ENCODE peak calls at places on chromosomes 5 and 9, in nine cellular contexts. J is GM23248; Z is amniotic stem cell; D is right atrium auricular region; M is kidney epithelial cell; L is mesenchymal stem cell; P is activated gamma-delta T cell treated with Interleukin-2 at 50 U/mL for 16 hours; X is stimulated activated CD8-positive, alpha-beta memory T cell treated with anti-CD3 and anti-CD28 coated beads, Interleukin-4, amount 100 ng/mL, for 24 hours; R is Caco-2. S is an unnamed sample.

GRCh38 chr9:72290311-72290710 is 74.7 kb downstream of the ZFAND5 start:
- DNase-seq in J (no peak), Z (no peak), D (no peak), M (no peak), L (no peak), P (no peak), X (no peak), R (no peak), S (no peak)

GRCh38 chr9:81861644-81862043 is 66.6 kb upstream of the SPATA31D4 start:
- DNase-seq in J (peak), Z (peak), D (no peak), M (no peak), L (peak), P (no peak), X (no peak), R (no peak), S (no peak)

GRCh38 chr9:83707768-83708514 is at the start of gene UBQLN1:
- DNase-seq in J (peak), Z (peak), D (peak), M (peak), L (peak), P (peak), X (peak), R (peak), S (peak)

GRCh38 chr9:108761530-108762347 is 94.0 kb downstream of the ACTL7B start:
- DNase-seq in J (peak), Z (no peak), D (peak), M (no peak), L (peak), P (peak), X (no peak), R (peak), S (peak)

GRCh38 chr5:139636975-139637408 is 11.2 kb upstream of the CXXC5 start:
- DNase-seq in J (peak), Z (no peak), D (no peak), M (no peak), L (peak), P (no peak), X (no peak), R (no peak), S (no peak)

GRCh38 chr9:35105571-35106342 is 2.8 kb upstream of the STOML2 start:
- DNase-seq in J (no peak), Z (no peak), D (no peak), M (no peak), L (no peak), P (no peak), X (no peak), R (no peak), S (no peak)

GRCh38 chr5:169223595-169223953 is 77.4 kb downstream of the SLIT3 start:
- DNase-seq in J (peak), Z (no peak), D (no peak), M (no peak), L (no peak), P (no peak), X (no peak), R (peak), S (no peak)

GRCh38 chr9:34332370-34332964 is 3.1 kb downstream of the NUDT2 start:
- DNase-seq in J (peak), Z (no peak), D (no peak), M (peak), L (peak), P (no peak), X (no peak), R (peak), S (peak)

GRCh38 chr9:5336683-5337082 is 3.0 kb downstream of the RLN1 start:
- DNase-seq in J (no peak), Z (no peak), D (no peak), M (no peak), L (no peak), P (peak), X (no peak), R (no peak), S (no peak)

GRCh38 chr5:145941677-145942130 is 5.3 kb downstream of the SH3RF2 start:
- DNase-seq in J (peak), Z (no peak), D (no peak), M (no peak), L (peak), P (no peak), X (no peak), R (no peak), S (no peak)

GRCh38 chr5:77893225-77893860 is 117.2 kb upstream of the TBCA start:
- DNase-seq in J (peak), Z (peak), D (no peak), M (peak), L (peak), P (no peak), X (no peak), R (no peak), S (peak)

GRCh38 chr5:138596105-138596987 is 21.1 kb upstream of the HSPA9 start:
- DNase-seq in J (no peak), Z (no peak), D (no peak), M (no peak), L (no peak), P (no peak), X (no peak), R (no peak), S (peak)

GRCh38 chr5:59583151-59583809 is 310.2 kb downstream of the PDE4D start:
- DNase-seq in J (no peak), Z (no peak), D (no peak), M (no peak), L (no peak), P (no peak), X (no peak), R (peak), S (peak)

GRCh38 chr9:614421-614820 is 227.1 kb upstream of the DMRT1 start:
- DNase-seq in J (peak), Z (no peak), D (no peak), M (peak), L (no peak), P (no peak), X (no peak), R (no peak), S (no peak)

GRCh38 chr9:138082918-138083636 is 205.5 kb downstream of the CACNA1B start:
- DNase-seq in J (no peak), Z (no peak), D (peak), M (no peak), L (no peak), P (no peak), X (no peak), R (no peak), S (no peak)

S was measured in cardiac muscle cell.